ENCODE peak calls at places on chromosomes 2 and 18, in seven cellular contexts. P is upper lobe of right lung, B is HepG2, H is psoas muscle, Q is AG10803, W is small intestine, C is tibial artery. R is an unnamed sample.

GRCh38 chr2:10966741-10967140 is 55.0 kb downstream of the KCNF1 start:
- DNase-seq in H (no peak), P (no peak), C (no peak), B (no peak), W (no peak), Q (no peak), R (no peak)

GRCh38 chr2:12778369-12778768 is 61.6 kb downstream of the TRIB2 start:
- DNase-seq in H (no peak), W (no peak), B (peak; percentile 75), C (no peak), Q (no peak), P (no peak), R (peak; percentile 92)

GRCh38 chr2:190468814-190469569 is 60.8 kb downstream of the MFSD6 start:
- DNase-seq in P (no peak), Q (peak; percentile 96), B (peak; percentile 40), C (peak; percentile 78), W (peak; percentile 63), H (no peak), R (peak; percentile 80)

GRCh38 chr2:163626208-163626607 is 109.6 kb downstream of the FIGN start:
- DNase-seq in Q (no peak), W (no peak), H (no peak), B (no peak), C (no peak), P (no peak), R (no peak)

GRCh38 chr2:58767833-58768726 is 527.0 kb upstream of the FANCL start:
- DNase-seq in C (no peak), W (no peak), P (no peak), B (no peak), Q (no peak), H (no peak), R (no peak)

GRCh38 chr18:9095297-9096012 is 7.0 kb upstream of the NDUFV2 start:
- DNase-seq in P (no peak), C (no peak), H (no peak), W (peak; percentile 28), B (peak; percentile 87), Q (no peak), R (no peak)

GRCh38 chr18:44700652-44701051 is 20.0 kb downstream of the SETBP1 start:
- DNase-seq in P (no peak), W (peak; percentile 59), B (no peak), Q (no peak), C (peak; percentile 48), H (peak; percentile 59), R (no peak)

GRCh38 chr2:72097276-72097675 is 50.4 kb downstream of the CYP26B1 start:
- DNase-seq in Q (no peak), B (no peak), H (no peak), W (no peak), C (no peak), P (no peak), R (no peak)

GRCh38 chr2:96762529-96763253 is 2.0 kb downstream of the CNNM4 start:
- DNase-seq in W (peak; percentile 21), B (no peak), P (no peak), Q (no peak), H (no peak), C (no peak), R (no peak)

GRCh38 chr18:30450927-30451326 is 591.6 kb downstream of the DSC3 start:
- DNase-seq in W (no peak), Q (no peak), C (no peak), P (no peak), H (no peak), B (no peak), R (no peak)

GRCh38 chr18:77300579-77300978 is 50.9 kb downstream of the GALR1 start:
- DNase-seq in B (no peak), H (no peak), Q (no peak), P (no peak), W (no peak), C (no peak), R (no peak)

GRCh38 chr2:156430978-156431358 is 5.2 kb upstream of the GPD2 start:
- DNase-seq in W (peak; percentile 19), P (no peak), C (no peak), B (no peak), H (no peak), Q (peak; percentile 63), R (peak; percentile 72)

GRCh38 chr18:58997811-58998337 is 133.2 kb downstream of the ZNF532 start:
- DNase-seq in H (no peak), C (peak; percentile 75), P (no peak), Q (peak; percentile 99), W (no peak), B (no peak), R (peak; percentile 82)

GRCh38 chr2:222430071-222430470 is 5.7 kb downstream of the SGPP2 start:
- DNase-seq in C (no peak), H (no peak), P (no peak), B (no peak), W (no peak), Q (no peak), R (no peak)

GRCh38 chr18:27921904-27922541 is 254.9 kb downstream of the CDH2 start:
- DNase-seq in B (peak; percentile 10), W (no peak), H (no peak), C (no peak), Q (peak; percentile 71), P (peak; percentile 51), R (peak; percentile 89)

GRCh38 chr18:8778386-8778785 is 73.0 kb downstream of the MTCL1 start:
- DNase-seq in H (no peak), Q (no peak), C (no peak), W (no peak), P (no peak), B (no peak), R (no peak)

GRCh38 chr18:58792086-58792485 is 72.6 kb upstream of the ZNF532 start:
- DNase-seq in W (peak; percentile 33), P (no peak), B (no peak), Q (no peak), C (no peak), H (no peak), R (no peak)

GRCh38 chr2:19796036-19796703 is 105.6 kb downstream of the TTC32 start:
- DNase-seq in W (no peak), B (no peak), Q (peak; percentile 99), H (no peak), C (no peak), P (no peak), R (no peak)

GRCh38 chr2:187580462-187581124 is 26.4 kb upstream of the TFPI start:
- DNase-seq in H (no peak), P (no peak), Q (peak; percentile 73), C (no peak), B (peak; percentile 76), W (peak; percentile 51), R (peak; percentile 65)
- H3K4me3 ChIP-seq in H (peak overlapping the region; percentile 45), P (peak overlapping the region; percentile 35), Q (peak overlapping the region; percentile 42), C (peak overlapping the region; percentile 32), B (peak overlapping the region; percentile 51), W (no peak overlapping the region), R (no peak overlapping the region)

GRCh38 chr18:54828986-54829385 is 709 bp downstream of the RAB27B start:
- DNase-seq in W (peak; percentile 21), B (no peak), Q (no peak), H (no peak), P (no peak), C (no peak), R (no peak)
- H3K4me3 ChIP-seq in W (no peak overlapping the region), B (peak overlapping the region; percentile 64), Q (peak overlapping the region; percentile 60), H (peak overlapping the region; percentile 51), P (peak overlapping the region; percentile 48), C (peak overlapping the region; percentile 39), R (peak overlapping the region; percentile 46)

GRCh38 chr2:200584639-200585038 is 1.2 kb upstream of the AOX1 start:
- DNase-seq in C (no peak), B (no peak), P (no peak), H (no peak), W (no peak), Q (no peak), R (no peak)

GRCh38 chr2:200587007-200587616 is 1.3 kb downstream of the AOX1 start:
- DNase-seq in W (no peak), C (no peak), B (no peak), Q (no peak), P (no peak), H (no peak), R (no peak)

GRCh38 chr2:200586644-200586975 is 796 bp downstream of the AOX1 start:
- DNase-seq in C (no peak), W (no peak), H (peak; percentile 41), Q (no peak), P (no peak), B (no peak), R (no peak)

GRCh38 chr2:200585730-200586643 is at the start of gene AOX1:
- DNase-seq in H (peak; percentile 87), C (peak; percentile 85), B (peak; percentile 70), P (peak; percentile 75), W (peak; percentile 73), Q (peak; percentile 62), R (no peak)

GRCh38 chr2:200585340-200585729 is 479 bp upstream of the AOX1 start:
- DNase-seq in Q (no peak), B (no peak), H (no peak), P (no peak), C (no peak), W (no peak), R (no peak)
- H3K4me3 ChIP-seq in Q (peak overlapping the region; percentile 71), B (peak overlapping the region; percentile 76), H (peak overlapping the region; percentile 74), P (peak overlapping the region; percentile 61), C (peak overlapping the region; percentile 58), W (peak overlapping the region; percentile 25), R (peak overlapping the region; percentile 17)

GRCh38 chr2:36779462-36779861 is 83.0 kb downstream of the VIT start:
- DNase-seq in Q (no peak), W (no peak), H (no peak), B (no peak), P (no peak), C (no peak), R (no peak)

GRCh38 chr2:36781907-36782635 is 85.6 kb downstream of the VIT start:
- DNase-seq in B (no peak), C (no peak), H (no peak), W (no peak), Q (no peak), P (no peak), R (no peak)

GRCh38 chr2:36783276-36783675 is 86.8 kb downstream of the VIT start:
- DNase-seq in P (no peak), B (no peak), C (no peak), Q (no peak), H (no peak), W (no peak), R (no peak)

GRCh38 chr2:36777788-36778187 is 81.3 kb downstream of the VIT start:
- DNase-seq in H (no peak), W (no peak), C (no peak), B (no peak), Q (no peak), P (no peak), R (no peak)

DNA sequence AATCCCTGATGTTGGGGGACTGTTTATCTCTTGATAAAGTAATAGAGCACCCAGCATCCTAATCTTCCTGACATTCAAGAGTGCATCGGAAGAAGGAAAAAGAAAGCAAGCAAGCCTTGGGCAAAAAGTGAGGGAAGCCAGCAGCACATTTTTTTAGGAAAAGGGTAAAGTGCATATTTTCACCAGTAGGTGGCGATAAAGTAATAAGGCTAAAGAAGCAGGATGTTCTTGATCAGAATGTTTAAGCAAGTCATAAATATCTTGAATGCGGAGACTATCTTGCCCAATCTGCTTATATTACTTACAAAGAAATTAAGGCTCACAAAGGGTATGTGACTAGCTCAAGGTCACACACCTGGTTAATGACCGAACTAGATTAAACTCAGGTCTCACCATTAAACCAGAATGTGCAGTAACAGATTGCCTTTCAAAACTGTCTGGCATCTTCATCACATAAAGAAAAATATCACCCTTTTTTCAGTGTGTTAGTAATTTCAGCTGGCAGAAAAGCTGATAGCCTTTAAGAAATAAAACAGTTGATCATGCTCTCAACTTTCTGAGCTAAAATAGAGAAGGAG is 83.8 kb downstream of the VIT start:
- DNase-seq in H (no peak), Q (peak; percentile 66), W (peak; percentile 71), B (peak; percentile 51), P (no peak), C (no peak), R (no peak)
- H3K4me3 ChIP-seq in H (no peak overlapping the region), Q (peak overlapping the region; percentile 41), W (no peak overlapping the region), B (peak overlapping the region; percentile 32), P (peak overlapping the region; percentile 13), C (peak overlapping the region; percentile 16), R (no peak overlapping the region)